ENCODE peak calls at places on chromosomes 12 and 14, in four cellular contexts. One of them, this sample, is unnamed.

GRCh38 chr12:130965668-130966067 is 12.0 kb downstream of the ADGRD1 start:
- DNase-seq in activated T-cell treated with anti-CD3 and anti-CD28 coated beads, Interleukin-2, amount 50 U/mL, for 72 hours: no peak
- DNase-seq in GM23338: no peak
- DNase-seq in WTC11: no peak
- DNase-seq in this sample: no peak

GRCh38 chr12:110015132-110015531 is 15.9 kb downstream of the ANKRD13A start:
- DNase-seq in activated T-cell treated with anti-CD3 and anti-CD28 coated beads, Interleukin-2, amount 50 U/mL, for 72 hours: no peak
- DNase-seq in GM23338: no peak
- DNase-seq in WTC11: no peak
- DNase-seq in this sample: no peak

GRCh38 chr12:132398386-132398991 is 69.1 kb upstream of the GALNT9 start:
- DNase-seq in activated T-cell treated with anti-CD3 and anti-CD28 coated beads, Interleukin-2, amount 50 U/mL, for 72 hours: no peak
- DNase-seq in GM23338: no peak
- DNase-seq in WTC11: no peak
- DNase-seq in this sample: no peak

GRCh38 chr12:128783129-128783574 is 40.6 kb downstream of the SLC15A4 start:
- DNase-seq in activated T-cell treated with anti-CD3 and anti-CD28 coated beads, Interleukin-2, amount 50 U/mL, for 72 hours: peak; percentile 30
- DNase-seq in GM23338: no peak
- DNase-seq in WTC11: no peak
- DNase-seq in this sample: no peak

GRCh38 chr12:56645201-56645716 is 525 bp downstream of the ATP5F1B start:
- DNase-seq in activated T-cell treated with anti-CD3 and anti-CD28 coated beads, Interleukin-2, amount 50 U/mL, for 72 hours: no peak
- DNase-seq in GM23338: peak; percentile 42
- DNase-seq in WTC11: no peak
- DNase-seq in this sample: no peak

GRCh38 chr14:104473244-104473565 is 106.4 kb upstream of the C14orf180 start:
- DNase-seq in activated T-cell treated with anti-CD3 and anti-CD28 coated beads, Interleukin-2, amount 50 U/mL, for 72 hours: no peak
- DNase-seq in GM23338: peak; percentile 74
- DNase-seq in WTC11: peak; percentile 62
- DNase-seq in this sample: no peak

GRCh38 chr12:108772247-108772646 is 40.9 kb upstream of the CORO1C start:
- DNase-seq in activated T-cell treated with anti-CD3 and anti-CD28 coated beads, Interleukin-2, amount 50 U/mL, for 72 hours: no peak
- DNase-seq in GM23338: peak; percentile 45
- DNase-seq in WTC11: no peak
- DNase-seq in this sample: no peak

GRCh38 chr14:64185184-64185583 is 109.0 kb downstream of the ESR2 start:
- DNase-seq in activated T-cell treated with anti-CD3 and anti-CD28 coated beads, Interleukin-2, amount 50 U/mL, for 72 hours: no peak
- DNase-seq in GM23338: no peak
- DNase-seq in WTC11: no peak
- DNase-seq in this sample: no peak

GRCh38 chr14:56333361-56334279 is 215.4 kb downstream of the PELI2 start:
- DNase-seq in activated T-cell treated with anti-CD3 and anti-CD28 coated beads, Interleukin-2, amount 50 U/mL, for 72 hours: no peak
- DNase-seq in GM23338: no peak
- DNase-seq in WTC11: no peak
- DNase-seq in this sample: peak; percentile 28

GRCh38 chr12:1799882-1800645 is 20.3 kb upstream of the LRTM2 start:
- DNase-seq in activated T-cell treated with anti-CD3 and anti-CD28 coated beads, Interleukin-2, amount 50 U/mL, for 72 hours: no peak
- DNase-seq in GM23338: no peak
- DNase-seq in WTC11: no peak
- DNase-seq in this sample: no peak

GRCh38 chr14:74408870-74409269 is 17.1 kb downstream of the SYNDIG1L start:
- DNase-seq in activated T-cell treated with anti-CD3 and anti-CD28 coated beads, Interleukin-2, amount 50 U/mL, for 72 hours: no peak
- DNase-seq in GM23338: no peak
- DNase-seq in WTC11: no peak
- DNase-seq in this sample: no peak

GRCh38 chr12:46998811-46999368 is 80.5 kb upstream of the PCED1B start:
- DNase-seq in activated T-cell treated with anti-CD3 and anti-CD28 coated beads, Interleukin-2, amount 50 U/mL, for 72 hours: no peak
- DNase-seq in GM23338: no peak
- DNase-seq in WTC11: no peak
- DNase-seq in this sample: no peak

GRCh38 chr14:23640524-23641141 is 4.5 kb downstream of the DHRS2 start:
- DNase-seq in activated T-cell treated with anti-CD3 and anti-CD28 coated beads, Interleukin-2, amount 50 U/mL, for 72 hours: no peak
- DNase-seq in GM23338: peak; percentile 48
- DNase-seq in WTC11: peak; percentile 29
- DNase-seq in this sample: no peak

This sample was measured in BE2C.